ENCODE peak calls at places on chromosomes 1 and 21, in eight cellular contexts. Q, A, H, Z, Y, D, M and B are unnamed samples.

GRCh38 chr21:15221799-15222386 is 157.1 kb upstream of the NRIP1 start:
- DNase-seq in Y (no peak), M (no peak), Z (no peak), H (no peak), A (peak; percentile 87), D (peak; percentile 63), Q (no peak), B (no peak)

GRCh38 chr1:78688701-78689100 is 39.1 kb downstream of the IFI44 start:
- DNase-seq in Y (no peak), Q (peak; percentile 14), A (peak; percentile 20), H (no peak), M (peak; percentile 43), D (no peak), Z (no peak), B (no peak)

GRCh38 chr1:211738709-211739301 is 63.4 kb upstream of the NEK2 start:
- DNase-seq in Z (no peak), Y (no peak), D (no peak), Q (no peak), H (no peak), A (no peak), M (no peak), B (no peak)

GRCh38 chr1:184396081-184396480 is 9.3 kb downstream of the C1orf21 start:
- DNase-seq in M (no peak), A (no peak), D (no peak), Y (no peak), Z (no peak), H (no peak), Q (no peak), B (no peak)

GRCh38 chr1:147549526-147549925 is 8.2 kb downstream of the BCL9 start:
- DNase-seq in M (no peak), A (no peak), H (no peak), Y (no peak), Q (no peak), D (no peak), Z (no peak), B (no peak)

GRCh38 chr21:16454371-16454770 is 724.6 kb downstream of the USP25 start:
- DNase-seq in M (no peak), Q (no peak), Y (no peak), Z (no peak), A (no peak), H (no peak), D (no peak), B (no peak)

GRCh38 chr1:161238039-161238473 is at the start of gene NR1I3:
- DNase-seq in Y (no peak), D (no peak), A (no peak), M (no peak), Q (no peak), Z (no peak), H (no peak), B (no peak)

GRCh38 chr1:91609571-91609970 is 108.9 kb downstream of the CDC7 start:
- DNase-seq in Q (no peak), Y (no peak), Z (no peak), D (no peak), M (no peak), H (no peak), A (peak; percentile 76), B (no peak)

GRCh38 chr1:198907423-198907746 is 268.5 kb downstream of the PTPRC start:
- DNase-seq in A (no peak), Y (no peak), M (no peak), Q (no peak), Z (no peak), H (no peak), D (no peak), B (no peak)

GRCh38 chr1:157287462-157287861 is 149.3 kb upstream of the ETV3 start:
- DNase-seq in H (no peak), Z (no peak), Q (no peak), M (no peak), D (no peak), Y (no peak), A (no peak), B (no peak)

GRCh38 chr1:29638281-29638680 is 402.0 kb downstream of the PTPRU start:
- DNase-seq in M (no peak), A (no peak), Q (no peak), Y (no peak), Z (peak; percentile 38), D (no peak), H (no peak), B (no peak)

GRCh38 chr1:58870298-58870676 is 86.4 kb upstream of the JUN start:
- DNase-seq in Q (no peak), Y (peak; percentile 82), M (no peak), H (no peak), D (no peak), A (no peak), Z (no peak), B (no peak)

GRCh38 chr1:166182281-166182680 is 15.5 kb upstream of the FAM78B start:
- DNase-seq in A (no peak), H (no peak), Z (no peak), Q (no peak), Y (no peak), M (no peak), D (no peak), B (no peak)

GRCh38 chr1:228402638-228403025 is 4.0 kb downstream of the TRIM11 start:
- DNase-seq in M (no peak), H (no peak), A (no peak), D (no peak), Y (no peak), Z (peak; percentile 21), Q (no peak), B (no peak)

GRCh38 chr21:15617968-15618367 is 111.8 kb upstream of the USP25 start:
- DNase-seq in A (peak; percentile 36), Y (no peak), Z (no peak), M (no peak), Q (peak; percentile 5), D (no peak), H (no peak), B (no peak)

GRCh38 chr1:183622884-183623785 is 12.4 kb downstream of the ARPC5 start:
- DNase-seq in A (peak; percentile 51), D (peak; percentile 72), Y (no peak), Z (no peak), M (no peak), Q (peak; percentile 63), H (no peak), B (no peak)

GRCh38 chr1:28646040-28646439 is 2.4 kb upstream of the RNU11 start:
- DNase-seq in Q (peak; percentile 30), Y (no peak), M (no peak), Z (no peak), A (no peak), H (no peak), D (no peak), B (no peak)

GRCh38 chr1:218813247-218813646 is 360.4 kb upstream of the LYPLAL1 start:
- DNase-seq in M (no peak), A (no peak), D (no peak), Q (no peak), Z (no peak), H (no peak), Y (no peak), B (no peak)

GRCh38 chr1:151368000-151368744 is 4.3 kb downstream of the SELENBP1 start:
- DNase-seq in Y (no peak), Z (no peak), A (no peak), D (no peak), Q (no peak), H (peak; percentile 29), M (no peak), B (peak; percentile 40)

GRCh38 chr1:64242895-64243756 is 39.7 kb downstream of the UBE2U start:
- DNase-seq in Q (peak; percentile 41), Z (no peak), H (no peak), D (no peak), M (no peak), Y (no peak), A (peak; percentile 59), B (no peak)
- TF ChIP-seq CTCF in Q (peak; percentile 72), Z (peak; percentile 84), H (peak; percentile 54), D (peak; percentile 40), M (peak; percentile 64), Y (peak; percentile 51), A (peak; percentile 55), B (peak; percentile 96)

DNA sequence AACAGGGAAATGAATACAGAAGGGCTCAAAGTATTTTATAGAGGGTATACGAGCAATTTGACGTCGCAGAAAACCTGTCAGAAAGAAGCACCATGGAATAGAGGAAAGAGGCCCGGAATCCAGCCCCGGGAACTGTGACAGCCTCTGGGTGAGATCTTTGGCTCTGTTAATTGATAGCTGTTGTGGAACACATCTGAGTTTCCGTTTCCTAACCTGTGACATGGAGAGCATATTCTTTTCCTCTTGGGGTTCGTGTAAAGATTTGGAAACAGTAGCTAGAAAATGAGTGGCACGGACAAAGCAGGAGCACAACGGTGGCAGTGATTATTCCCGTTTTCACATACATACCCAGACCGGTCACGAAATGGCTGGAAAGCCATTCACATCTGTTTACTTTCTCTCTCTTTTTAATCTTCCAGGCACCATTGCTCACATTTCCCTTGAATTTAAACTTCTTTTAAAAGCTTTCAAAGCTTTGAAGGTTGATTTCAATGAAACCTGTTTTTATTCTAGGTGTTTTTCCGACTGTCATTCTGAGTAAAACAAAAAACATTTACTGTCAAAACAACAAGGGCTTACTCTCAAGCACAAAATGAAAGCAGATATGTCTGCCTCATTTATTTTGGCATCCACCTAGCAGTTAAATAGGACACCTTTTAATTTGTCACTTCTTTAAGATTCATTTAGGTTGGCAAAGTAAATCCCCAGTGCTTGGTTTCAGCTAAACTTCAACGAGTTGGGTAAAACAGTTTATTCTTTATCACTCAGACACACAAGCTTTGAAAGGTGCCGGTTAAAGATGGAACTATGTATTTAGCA is 26.7 kb upstream of the C8B start:
- DNase-seq in A (no peak), H (no peak), Z (no peak), M (no peak), Y (no peak), Q (no peak), D (no peak), B (no peak)
- TF ChIP-seq CTCF in A (no peak), H (no peak), Z (no peak), M (no peak), Y (no peak), Q (no peak), D (no peak), B (no peak)

DNA sequence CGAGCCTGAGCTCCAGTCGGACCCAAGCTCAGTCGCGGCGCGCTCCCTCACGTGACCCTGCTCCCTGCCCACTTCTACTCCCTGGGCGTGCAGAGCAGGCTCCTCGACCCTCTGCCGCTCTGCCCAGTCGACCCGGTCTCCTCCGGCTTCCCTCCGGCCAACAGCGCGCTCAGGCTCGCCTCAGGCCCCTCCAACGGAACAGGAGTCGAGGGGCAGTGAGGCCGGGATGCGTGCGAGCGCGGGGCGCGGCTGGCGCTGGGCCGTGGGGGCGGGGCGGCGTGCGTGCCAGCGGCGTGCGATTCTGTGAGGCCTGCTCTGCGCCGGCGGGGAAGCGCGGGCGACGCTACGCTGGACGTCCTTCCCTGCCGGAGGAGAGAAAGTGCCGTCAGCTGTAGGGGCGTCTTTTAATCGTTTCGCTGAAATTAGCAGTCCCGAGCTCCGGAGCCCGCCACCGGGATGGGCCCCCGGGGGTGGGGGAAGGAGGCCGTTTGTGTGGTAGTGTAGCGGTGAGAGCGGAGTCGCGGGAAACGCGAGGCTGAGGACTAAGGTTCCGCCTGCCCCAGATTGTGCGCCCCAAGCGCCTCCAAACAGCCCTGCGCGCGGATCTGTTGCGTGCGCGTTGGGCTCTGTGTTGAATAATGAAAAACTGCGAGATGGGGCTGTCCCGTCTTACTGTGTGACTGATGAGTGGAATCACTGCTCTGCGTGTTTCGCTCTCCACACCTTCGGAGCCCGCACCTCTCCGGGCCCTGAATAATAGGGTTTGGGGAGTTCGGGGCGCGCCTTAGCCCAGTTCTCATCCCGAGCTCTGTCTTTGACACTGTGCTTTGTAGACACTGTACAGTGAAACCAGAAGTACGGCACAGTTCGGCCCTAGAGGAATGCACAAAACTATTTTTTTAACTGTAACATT is at the start of gene ACBD6:
- DNase-seq in Y (peak; percentile 94), M (peak; percentile 52), H (peak; percentile 85), Q (peak; percentile 93), Z (peak; percentile 88), A (peak; percentile 87), D (peak; percentile 86), B (peak; percentile 94)
- TF ChIP-seq CTCF in Y (no peak), M (no peak), H (peak; percentile 3), Q (peak; percentile 21), Z (peak; percentile 16), A (no peak), D (peak; percentile 27), B (peak; percentile 46)

GRCh38 chr1:46302091-46303037 is 1.1 kb downstream of the LRRC41 start:
- DNase-seq in H (peak; percentile 47), A (peak; percentile 51), D (peak; percentile 42), Q (peak; percentile 80), Y (peak; percentile 81), M (no peak), Z (peak; percentile 79), B (peak; percentile 93)
- TF ChIP-seq CTCF in H (no peak), A (no peak), D (peak; percentile 2), Q (peak; percentile 17), Y (peak; percentile 9), M (peak; percentile 55), Z (no peak), B (peak; percentile 48)